ENCODE peak calls at places on chromosomes 16 and 17, in six cellular contexts. One of them, this sample, is unnamed.

GRCh38 chr17:74856113-74856512 is 3.6 kb downstream of the GRIN2C start:
- DNase-seq in ascending aorta: no peak
- DNase-seq in BE2C: no peak
- DNase-seq in breast epithelium: no peak
- DNase-seq in kidney: no peak
- DNase-seq in AG04450: no peak
- DNase-seq in this sample: no peak

GRCh38 chr16:30092373-30093010 is 768 bp upstream of the TBX6 start:
- DNase-seq in AG04450: no peak
- DNase-seq in BE2C: peak; percentile 88
- DNase-seq in ascending aorta: peak; percentile 76
- DNase-seq in kidney: peak; percentile 92
- DNase-seq in breast epithelium: no peak
- DNase-seq in this sample: no peak

GRCh38 chr17:17001874-17002520 is 30.1 kb upstream of the TNFRSF13B start:
- DNase-seq in ascending aorta: no peak
- DNase-seq in BE2C: peak; percentile 66
- DNase-seq in kidney: peak; percentile 93
- DNase-seq in breast epithelium: peak; percentile 60
- DNase-seq in AG04450: peak; percentile 10
- DNase-seq in this sample: no peak

GRCh38 chr17:77145635-77146632 is 5.2 kb downstream of the SEC14L1 start:
- DNase-seq in breast epithelium: peak; percentile 67
- DNase-seq in ascending aorta: no peak
- DNase-seq in kidney: peak; percentile 91
- DNase-seq in AG04450: no peak
- DNase-seq in BE2C: peak; percentile 40
- DNase-seq in this sample: no peak

GRCh38 chr17:4739122-4740024 is at the start of the genes CXCL16 and ZMYND15:
- DNase-seq in breast epithelium: peak; percentile 63
- DNase-seq in BE2C: peak; percentile 11
- DNase-seq in AG04450: no peak
- DNase-seq in ascending aorta: no peak
- DNase-seq in kidney: peak; percentile 90
- DNase-seq in this sample: no peak

GRCh38 chr16:49951568-49952195 is 73.3 kb upstream of the CNEP1R1 start:
- DNase-seq in ascending aorta: no peak
- DNase-seq in BE2C: no peak
- DNase-seq in kidney: no peak
- DNase-seq in AG04450: no peak
- DNase-seq in breast epithelium: no peak
- DNase-seq in this sample: no peak

GRCh38 chr17:40615295-40615988 is 32.2 kb downstream of the SMARCE1 start:
- DNase-seq in ascending aorta: no peak
- DNase-seq in kidney: peak; percentile 81
- DNase-seq in BE2C: peak; percentile 65
- DNase-seq in breast epithelium: no peak
- DNase-seq in AG04450: no peak
- DNase-seq in this sample: no peak

GRCh38 chr17:76585048-76585648 is 512 bp downstream of the ST6GALNAC2 start:
- DNase-seq in AG04450: no peak
- DNase-seq in breast epithelium: no peak
- DNase-seq in ascending aorta: no peak
- DNase-seq in kidney: peak; percentile 80
- DNase-seq in BE2C: no peak
- DNase-seq in this sample: no peak

GRCh38 chr16:86016201-86016965 is 117.4 kb downstream of the IRF8 start:
- DNase-seq in breast epithelium: peak; percentile 28
- DNase-seq in BE2C: peak; percentile 46
- DNase-seq in kidney: peak; percentile 41
- DNase-seq in AG04450: no peak
- DNase-seq in ascending aorta: no peak
- DNase-seq in this sample: peak; percentile 4

GRCh38 chr16:79261461-79261860 is 339.1 kb downstream of the MAF start:
- DNase-seq in AG04450: no peak
- DNase-seq in BE2C: no peak
- DNase-seq in breast epithelium: no peak
- DNase-seq in ascending aorta: no peak
- DNase-seq in kidney: no peak
- DNase-seq in this sample: no peak

GRCh38 chr17:41917192-41917591 is 1.6 kb downstream of the ACLY start:
- DNase-seq in ascending aorta: no peak
- DNase-seq in AG04450: no peak
- DNase-seq in BE2C: no peak
- DNase-seq in kidney: no peak
- DNase-seq in breast epithelium: peak; percentile 48
- DNase-seq in this sample: no peak

GRCh38 chr16:50035468-50035992 is 10.5 kb downstream of the CNEP1R1 start:
- DNase-seq in ascending aorta: no peak
- DNase-seq in kidney: no peak
- DNase-seq in AG04450: no peak
- DNase-seq in BE2C: no peak
- DNase-seq in breast epithelium: no peak
- DNase-seq in this sample: no peak

GRCh38 chr16:11994187-11995119 is 17.9 kb downstream of the SNX29 start:
- DNase-seq in ascending aorta: peak; percentile 17
- DNase-seq in breast epithelium: no peak
- DNase-seq in kidney: no peak
- DNase-seq in BE2C: no peak
- DNase-seq in AG04450: no peak
- DNase-seq in this sample: no peak

GRCh38 chr17:38464251-38464722 is 36.0 kb downstream of the ARHGAP23 start:
- DNase-seq in breast epithelium: no peak
- DNase-seq in kidney: peak; percentile 79
- DNase-seq in ascending aorta: peak; percentile 38
- DNase-seq in AG04450: no peak
- DNase-seq in BE2C: peak; percentile 73
- DNase-seq in this sample: no peak

GRCh38 chr17:6374271-6374691 is 60.6 kb downstream of the AIPL1 start:
- DNase-seq in kidney: no peak
- DNase-seq in AG04450: no peak
- DNase-seq in ascending aorta: no peak
- DNase-seq in BE2C: no peak
- DNase-seq in breast epithelium: no peak
- DNase-seq in this sample: no peak

GRCh38 chr17:49959183-49959935 is 9.6 kb upstream of the DLX4 start:
- DNase-seq in ascending aorta: no peak
- DNase-seq in BE2C: no peak
- DNase-seq in kidney: no peak
- DNase-seq in AG04450: no peak
- DNase-seq in breast epithelium: no peak
- DNase-seq in this sample: no peak

GRCh38 chr17:28285965-28286364 is 33.0 kb upstream of the TMEM97 start:
- DNase-seq in kidney: no peak
- DNase-seq in breast epithelium: no peak
- DNase-seq in ascending aorta: no peak
- DNase-seq in AG04450: no peak
- DNase-seq in BE2C: no peak
- DNase-seq in this sample: no peak

GRCh38 chr17:5948811-5949210 is 121.4 kb upstream of the WSCD1 start:
- DNase-seq in breast epithelium: no peak
- DNase-seq in kidney: no peak
- DNase-seq in AG04450: no peak
- DNase-seq in BE2C: no peak
- DNase-seq in ascending aorta: no peak
- DNase-seq in this sample: no peak

GRCh38 chr16:69469807-69470561 is 45.6 kb downstream of the CYB5B start:
- DNase-seq in BE2C: no peak
- DNase-seq in ascending aorta: no peak
- DNase-seq in AG04450: no peak
- DNase-seq in breast epithelium: no peak
- DNase-seq in kidney: no peak
- DNase-seq in this sample: no peak

GRCh38 chr17:49375544-49375943 is 13.5 kb upstream of the ZNF652 start:
- DNase-seq in BE2C: no peak
- DNase-seq in breast epithelium: no peak
- DNase-seq in AG04450: no peak
- DNase-seq in ascending aorta: no peak
- DNase-seq in kidney: no peak
- DNase-seq in this sample: no peak

GRCh38 chr17:74288785-74289184 is 14.8 kb downstream of the DNAI2 start:
- DNase-seq in ascending aorta: no peak
- DNase-seq in kidney: no peak
- DNase-seq in BE2C: no peak
- DNase-seq in AG04450: no peak
- DNase-seq in breast epithelium: no peak
- DNase-seq in this sample: no peak

GRCh38 chr17:28717578-28718316 is at the start of gene RAB34:
- DNase-seq in ascending aorta: peak; percentile 36
- DNase-seq in AG04450: peak; percentile 74
- DNase-seq in BE2C: no peak
- DNase-seq in breast epithelium: peak; percentile 76
- DNase-seq in kidney: peak; percentile 95
- DNase-seq in this sample: no peak

GRCh38 chr16:79607587-79607986 is 7.0 kb upstream of the MAF start:
- DNase-seq in BE2C: no peak
- DNase-seq in breast epithelium: no peak
- DNase-seq in kidney: no peak
- DNase-seq in AG04450: no peak
- DNase-seq in ascending aorta: no peak
- DNase-seq in this sample: no peak

GRCh38 chr17:75344664-75345063 is 55.4 kb upstream of the SLC25A19 start:
- DNase-seq in ascending aorta: no peak
- DNase-seq in breast epithelium: no peak
- DNase-seq in AG04450: no peak
- DNase-seq in BE2C: no peak
- DNase-seq in kidney: no peak
- DNase-seq in this sample: no peak

GRCh38 chr16:50281391-50282009 is 15.1 kb downstream of the ADCY7 start:
- DNase-seq in kidney: peak; percentile 53
- DNase-seq in breast epithelium: no peak
- DNase-seq in BE2C: no peak
- DNase-seq in ascending aorta: no peak
- DNase-seq in AG04450: no peak
- DNase-seq in this sample: no peak

GRCh38 chr16:81526935-81527334 is 82.3 kb downstream of the CMIP start:
- DNase-seq in AG04450: no peak
- DNase-seq in BE2C: no peak
- DNase-seq in kidney: peak; percentile 80
- DNase-seq in ascending aorta: no peak
- DNase-seq in breast epithelium: peak; percentile 88
- DNase-seq in this sample: peak; percentile 4

GRCh38 chr16:81526199-81526598 is 81.6 kb downstream of the CMIP start:
- DNase-seq in breast epithelium: no peak
- DNase-seq in AG04450: no peak
- DNase-seq in BE2C: no peak
- DNase-seq in ascending aorta: no peak
- DNase-seq in kidney: no peak
- DNase-seq in this sample: no peak

GRCh38 chr16:81523387-81524115 is 78.9 kb downstream of the CMIP start:
- DNase-seq in AG04450: peak; percentile 41
- DNase-seq in ascending aorta: no peak
- DNase-seq in breast epithelium: peak; percentile 69
- DNase-seq in BE2C: no peak
- DNase-seq in kidney: peak; percentile 83
- DNase-seq in this sample: no peak

GRCh38 chr16:81522141-81522701 is 77.6 kb downstream of the CMIP start:
- DNase-seq in BE2C: no peak
- DNase-seq in ascending aorta: no peak
- DNase-seq in kidney: no peak
- DNase-seq in AG04450: no peak
- DNase-seq in breast epithelium: no peak
- DNase-seq in this sample: no peak

GRCh38 chr16:81524382-81524781 is 79.8 kb downstream of the CMIP start:
- DNase-seq in BE2C: no peak
- DNase-seq in kidney: no peak
- DNase-seq in ascending aorta: no peak
- DNase-seq in breast epithelium: no peak
- DNase-seq in AG04450: no peak
- DNase-seq in this sample: no peak
- H3K4me3 ChIP-seq in BE2C: no peak overlapping the region
- H3K4me3 ChIP-seq in kidney: no peak overlapping the region
- H3K4me3 ChIP-seq in ascending aorta: no peak overlapping the region
- H3K4me3 ChIP-seq in breast epithelium: no peak overlapping the region
- H3K4me3 ChIP-seq in AG04450: no peak overlapping the region
- H3K4me3 ChIP-seq in this sample: no peak overlapping the region

GRCh38 chr16:67992661-67993206 is 6.5 kb downstream of the DPEP2 start:
- DNase-seq in AG04450: no peak
- DNase-seq in kidney: peak; percentile 81
- DNase-seq in breast epithelium: no peak
- DNase-seq in BE2C: no peak
- DNase-seq in ascending aorta: no peak
- DNase-seq in this sample: no peak
- H3K4me3 ChIP-seq in AG04450: no peak overlapping the region
- H3K4me3 ChIP-seq in kidney: no peak overlapping the region
- H3K4me3 ChIP-seq in breast epithelium: no peak overlapping the region
- H3K4me3 ChIP-seq in BE2C: no peak overlapping the region
- H3K4me3 ChIP-seq in ascending aorta: no peak overlapping the region
- H3K4me3 ChIP-seq in this sample: no peak overlapping the region

GRCh38 chr16:14307059-14307531 is 236.0 kb downstream of the MRTFB start:
- DNase-seq in BE2C: no peak
- DNase-seq in ascending aorta: no peak
- DNase-seq in kidney: no peak
- DNase-seq in breast epithelium: no peak
- DNase-seq in AG04450: no peak
- DNase-seq in this sample: no peak
- H3K4me3 ChIP-seq in BE2C: no peak overlapping the region
- H3K4me3 ChIP-seq in ascending aorta: no peak overlapping the region
- H3K4me3 ChIP-seq in kidney: no peak overlapping the region
- H3K4me3 ChIP-seq in breast epithelium: no peak overlapping the region
- H3K4me3 ChIP-seq in AG04450: no peak overlapping the region
- H3K4me3 ChIP-seq in this sample: no peak overlapping the region

GRCh38 chr16:57948027-57948426 is 22.9 kb downstream of the CNGB1 start:
- DNase-seq in ascending aorta: no peak
- DNase-seq in AG04450: no peak
- DNase-seq in breast epithelium: no peak
- DNase-seq in BE2C: no peak
- DNase-seq in kidney: no peak
- DNase-seq in this sample: no peak

GRCh38 chr16:57949595-57950238 is 21.2 kb downstream of the CNGB1 start:
- DNase-seq in BE2C: no peak
- DNase-seq in ascending aorta: no peak
- DNase-seq in kidney: no peak
- DNase-seq in breast epithelium: no peak
- DNase-seq in AG04450: no peak
- DNase-seq in this sample: no peak

GRCh38 chr16:57950382-57950781 is 20.5 kb downstream of the CNGB1 start:
- DNase-seq in kidney: no peak
- DNase-seq in breast epithelium: no peak
- DNase-seq in BE2C: no peak
- DNase-seq in ascending aorta: no peak
- DNase-seq in AG04450: no peak
- DNase-seq in this sample: no peak

GRCh38 chr16:57951204-57951960 is 19.5 kb downstream of the CNGB1 start:
- DNase-seq in BE2C: no peak
- DNase-seq in ascending aorta: no peak
- DNase-seq in AG04450: no peak
- DNase-seq in kidney: no peak
- DNase-seq in breast epithelium: no peak
- DNase-seq in this sample: no peak

DNA sequence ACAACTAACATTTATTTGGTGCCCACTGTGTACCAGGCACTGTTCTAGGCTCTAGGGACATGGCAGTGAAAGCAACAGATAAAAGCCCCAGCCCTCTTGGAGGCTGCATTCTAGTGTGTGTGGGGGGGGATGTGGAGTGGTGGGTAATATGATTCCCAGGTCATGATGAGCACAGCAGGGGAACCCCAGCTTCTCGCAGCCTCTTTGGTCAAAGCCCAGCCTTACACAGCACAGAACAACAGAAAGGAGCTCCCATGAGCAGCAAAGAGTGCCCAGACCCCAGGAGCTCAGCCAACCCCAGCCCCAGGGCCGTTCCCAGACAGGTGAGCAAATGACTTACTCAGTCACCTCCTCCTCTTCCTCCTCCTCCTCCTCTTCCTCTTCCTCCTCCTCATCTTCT is 21.9 kb downstream of the CNGB1 start:
- DNase-seq in ascending aorta: no peak
- DNase-seq in AG04450: no peak
- DNase-seq in BE2C: no peak
- DNase-seq in breast epithelium: no peak
- DNase-seq in kidney: peak; percentile 18
- DNase-seq in this sample: no peak
- H3K4me3 ChIP-seq in ascending aorta: no peak overlapping the region
- H3K4me3 ChIP-seq in AG04450: no peak overlapping the region
- H3K4me3 ChIP-seq in BE2C: no peak overlapping the region
- H3K4me3 ChIP-seq in breast epithelium: no peak overlapping the region
- H3K4me3 ChIP-seq in kidney: no peak overlapping the region
- H3K4me3 ChIP-seq in this sample: no peak overlapping the region

This sample was measured in AG04449.